ENCODE peak calls at places on chromosomes 13 and 19, in nine cellular contexts. One of them, this sample, is unnamed.
A peak's percentile ranks its signal among the peaks of the same experiment; 100 is the strongest.

GRCh38 chr13:100589178-100589725 is 663 bp upstream of the GGACT start:
- DNase-seq in lung: no peak
- DNase-seq in SK-N-SH: no peak
- DNase-seq in body of pancreas: no peak
- DNase-seq in breast epithelium: no peak
- DNase-seq in lower leg skin: no peak
- DNase-seq in fibroblast of mammary gland: no peak
- DNase-seq in heart left ventricle: no peak
- DNase-seq in NB4: peak; percentile 9
- DNase-seq in this sample: no peak

GRCh38 chr19:1045247-1045603 is 5.3 kb downstream of the ABCA7 start:
- DNase-seq in lung: no peak
- DNase-seq in SK-N-SH: peak; percentile 72
- DNase-seq in body of pancreas: no peak
- DNase-seq in breast epithelium: no peak
- DNase-seq in lower leg skin: no peak
- DNase-seq in fibroblast of mammary gland: peak; percentile 40
- DNase-seq in heart left ventricle: no peak
- DNase-seq in NB4: peak; percentile 50
- DNase-seq in this sample: no peak

GRCh38 chr19:35702223-35703012 is 1.9 kb upstream of the ZBTB32 start:
- DNase-seq in lung: peak; percentile 96
- DNase-seq in SK-N-SH: peak; percentile 95
- DNase-seq in body of pancreas: peak; percentile 95
- DNase-seq in breast epithelium: peak; percentile 96
- DNase-seq in lower leg skin: peak; percentile 97
- DNase-seq in fibroblast of mammary gland: peak; percentile 97
- DNase-seq in heart left ventricle: peak; percentile 98
- DNase-seq in NB4: peak; percentile 85
- DNase-seq in this sample: peak; percentile 98

GRCh38 chr13:112055417-112056206 is 11.3 kb upstream of the SOX1 start:
- DNase-seq in lung: no peak
- DNase-seq in SK-N-SH: no peak
- DNase-seq in body of pancreas: no peak
- DNase-seq in breast epithelium: no peak
- DNase-seq in lower leg skin: no peak
- DNase-seq in fibroblast of mammary gland: no peak
- DNase-seq in heart left ventricle: no peak
- DNase-seq in NB4: no peak
- DNase-seq in this sample: no peak

GRCh38 chr13:107992542-107992941 is 222.8 kb downstream of the LIG4 start:
- DNase-seq in lung: no peak
- DNase-seq in SK-N-SH: no peak
- DNase-seq in body of pancreas: no peak
- DNase-seq in breast epithelium: no peak
- DNase-seq in lower leg skin: no peak
- DNase-seq in fibroblast of mammary gland: no peak
- DNase-seq in heart left ventricle: no peak
- DNase-seq in NB4: no peak
- DNase-seq in this sample: no peak

GRCh38 chr13:21033224-21033855 is 28.0 kb downstream of the LATS2 start:
- DNase-seq in lung: peak; percentile 68
- DNase-seq in SK-N-SH: no peak
- DNase-seq in body of pancreas: peak; percentile 52
- DNase-seq in breast epithelium: peak; percentile 82
- DNase-seq in lower leg skin: peak; percentile 82
- DNase-seq in fibroblast of mammary gland: peak; percentile 77
- DNase-seq in heart left ventricle: no peak
- DNase-seq in NB4: no peak
- DNase-seq in this sample: peak; percentile 62

GRCh38 chr13:64793592-64793991 is 2436.5 kb downstream of the PCDH9 start:
- DNase-seq in lung: no peak
- DNase-seq in SK-N-SH: no peak
- DNase-seq in body of pancreas: no peak
- DNase-seq in breast epithelium: no peak
- DNase-seq in lower leg skin: no peak
- DNase-seq in fibroblast of mammary gland: no peak
- DNase-seq in heart left ventricle: no peak
- DNase-seq in NB4: no peak
- DNase-seq in this sample: no peak

GRCh38 chr13:94343243-94343585 is 136.3 kb downstream of the DCT start:
- DNase-seq in lung: no peak
- DNase-seq in SK-N-SH: no peak
- DNase-seq in body of pancreas: no peak
- DNase-seq in breast epithelium: no peak
- DNase-seq in lower leg skin: no peak
- DNase-seq in fibroblast of mammary gland: peak; percentile 33
- DNase-seq in heart left ventricle: no peak
- DNase-seq in NB4: no peak
- DNase-seq in this sample: peak; percentile 71

GRCh38 chr19:54461201-54462071 is 2.1 kb downstream of the LENG9 start:
- DNase-seq in lung: no peak
- DNase-seq in SK-N-SH: no peak
- DNase-seq in body of pancreas: no peak
- DNase-seq in breast epithelium: no peak
- DNase-seq in lower leg skin: no peak
- DNase-seq in fibroblast of mammary gland: no peak
- DNase-seq in heart left ventricle: no peak
- DNase-seq in NB4: no peak
- DNase-seq in this sample: no peak

GRCh38 chr19:19205416-19206410 is 2.5 kb upstream of the NR2C2AP start:
- DNase-seq in lung: no peak
- DNase-seq in SK-N-SH: no peak
- DNase-seq in body of pancreas: no peak
- DNase-seq in breast epithelium: no peak
- DNase-seq in lower leg skin: no peak
- DNase-seq in fibroblast of mammary gland: no peak
- DNase-seq in heart left ventricle: no peak
- DNase-seq in NB4: no peak
- DNase-seq in this sample: no peak

GRCh38 chr19:50567052-50567841 is 988 bp downstream of the LRRC4B start:
- DNase-seq in lung: no peak
- DNase-seq in SK-N-SH: peak; percentile 89
- DNase-seq in body of pancreas: no peak
- DNase-seq in breast epithelium: no peak
- DNase-seq in lower leg skin: no peak
- DNase-seq in fibroblast of mammary gland: no peak
- DNase-seq in heart left ventricle: no peak
- DNase-seq in NB4: no peak
- DNase-seq in this sample: no peak

GRCh38 chr19:32532233-32532632 is 48.8 kb upstream of the PDCD5 start:
- DNase-seq in lung: no peak
- DNase-seq in SK-N-SH: no peak
- DNase-seq in body of pancreas: no peak
- DNase-seq in breast epithelium: no peak
- DNase-seq in lower leg skin: no peak
- DNase-seq in fibroblast of mammary gland: no peak
- DNase-seq in heart left ventricle: no peak
- DNase-seq in NB4: no peak
- DNase-seq in this sample: no peak

GRCh38 chr13:87671824-87672603 is 843 bp downstream of the SLITRK5 start:
- DNase-seq in lung: no peak
- DNase-seq in SK-N-SH: peak; percentile 59
- DNase-seq in body of pancreas: no peak
- DNase-seq in breast epithelium: no peak
- DNase-seq in lower leg skin: no peak
- DNase-seq in fibroblast of mammary gland: no peak
- DNase-seq in heart left ventricle: no peak
- DNase-seq in NB4: no peak
- DNase-seq in this sample: peak; percentile 6

GRCh38 chr13:96238861-96239260 is 149.0 kb downstream of the HS6ST3 start:
- DNase-seq in lung: no peak
- DNase-seq in SK-N-SH: no peak
- DNase-seq in body of pancreas: no peak
- DNase-seq in breast epithelium: no peak
- DNase-seq in lower leg skin: no peak
- DNase-seq in fibroblast of mammary gland: no peak
- DNase-seq in heart left ventricle: no peak
- DNase-seq in NB4: no peak
- DNase-seq in this sample: peak; percentile 36

GRCh38 chr13:33126909-33127607 is 110.8 kb downstream of the KL start:
- DNase-seq in lung: no peak
- DNase-seq in SK-N-SH: no peak
- DNase-seq in body of pancreas: no peak
- DNase-seq in breast epithelium: no peak
- DNase-seq in lower leg skin: no peak
- DNase-seq in fibroblast of mammary gland: peak; percentile 64
- DNase-seq in heart left ventricle: peak; percentile 69
- DNase-seq in NB4: no peak
- DNase-seq in this sample: no peak

DNA sequence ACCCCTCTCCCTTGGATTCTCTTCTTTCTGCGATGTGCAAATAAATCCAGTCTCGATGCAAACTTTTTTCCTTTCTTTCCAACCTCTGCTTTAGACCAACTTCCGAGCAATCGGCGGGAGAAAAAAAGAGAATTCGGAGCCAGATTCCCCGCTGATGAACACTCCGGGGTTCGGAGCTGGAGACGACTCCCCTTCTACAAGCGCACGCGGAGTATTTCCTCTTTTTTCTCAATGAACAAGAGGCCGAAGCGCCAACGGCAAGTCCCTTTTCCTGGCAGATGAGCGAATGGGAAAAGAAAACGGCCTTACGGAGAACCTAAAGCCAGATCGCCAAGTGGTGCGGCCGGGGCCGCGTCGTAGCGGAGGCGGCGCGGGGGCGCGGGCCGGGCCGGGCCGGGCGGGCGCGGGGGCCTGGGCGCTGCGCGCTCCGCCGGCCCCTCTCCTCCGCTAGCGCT is 256 bp downstream of the SPRY2 start:
- DNase-seq in lung: peak; percentile 59
- DNase-seq in SK-N-SH: no peak
- DNase-seq in body of pancreas: peak; percentile 50
- DNase-seq in breast epithelium: peak; percentile 25
- DNase-seq in lower leg skin: no peak
- DNase-seq in fibroblast of mammary gland: peak; percentile 61
- DNase-seq in heart left ventricle: no peak
- DNase-seq in NB4: peak; percentile 88
- DNase-seq in this sample: peak; percentile 67
- H3K4me3 ChIP-seq in lung: peak overlapping the region; percentile 97
- H3K4me3 ChIP-seq in SK-N-SH: peak overlapping the region; percentile 76
- H3K4me3 ChIP-seq in body of pancreas: peak overlapping the region; percentile 75
- H3K4me3 ChIP-seq in breast epithelium: peak overlapping the region; percentile 88
- H3K4me3 ChIP-seq in lower leg skin: peak overlapping the region; percentile 89
- H3K4me3 ChIP-seq in fibroblast of mammary gland: peak overlapping the region; percentile 82
- H3K4me3 ChIP-seq in heart left ventricle: peak overlapping the region; percentile 69
- H3K4me3 ChIP-seq in NB4: peak overlapping the region; percentile 97
- H3K4me3 ChIP-seq in this sample: peak overlapping the region; percentile 95

DNA sequence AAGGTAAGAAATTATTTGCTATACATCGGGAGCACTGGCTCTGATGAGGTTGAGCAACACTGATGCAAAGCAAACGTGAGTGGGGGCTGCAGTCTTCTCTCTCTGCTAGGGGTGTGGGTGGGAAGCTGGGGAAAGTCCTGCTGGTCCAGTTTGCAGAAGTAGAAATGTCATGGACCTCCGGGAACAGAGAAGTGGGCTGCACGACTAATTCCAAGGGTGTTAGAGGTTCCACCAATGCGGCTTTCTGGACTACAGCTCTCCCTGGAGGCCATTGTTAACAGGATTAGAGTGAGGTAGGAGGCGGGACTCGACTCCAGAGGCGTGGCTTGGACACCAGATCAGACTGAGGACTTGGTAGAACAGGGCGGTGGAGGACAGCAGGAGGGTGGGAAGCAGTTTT is 5.7 kb upstream of the FBXO27 start:
- DNase-seq in lung: peak; percentile 39
- DNase-seq in SK-N-SH: peak; percentile 71
- DNase-seq in body of pancreas: peak; percentile 59
- DNase-seq in breast epithelium: peak; percentile 32
- DNase-seq in lower leg skin: peak; percentile 33
- DNase-seq in fibroblast of mammary gland: peak; percentile 47
- DNase-seq in heart left ventricle: no peak
- DNase-seq in NB4: peak; percentile 39
- DNase-seq in this sample: peak; percentile 19
- TF ChIP-seq CTCF in lung: no peak
- TF ChIP-seq CTCF in SK-N-SH: peak; percentile 39
- TF ChIP-seq CTCF in body of pancreas: peak; percentile 50
- TF ChIP-seq CTCF in breast epithelium: no peak
- TF ChIP-seq CTCF in lower leg skin: no peak
- TF ChIP-seq CTCF in fibroblast of mammary gland: peak; percentile 22
- TF ChIP-seq CTCF in heart left ventricle: no peak
- TF ChIP-seq CTCF in NB4: no peak
- TF ChIP-seq CTCF in this sample: peak; percentile 19

GRCh38 chr13:106847049-106847448 is 279.1 kb upstream of the ARGLU1 start:
- DNase-seq in lung: no peak
- DNase-seq in SK-N-SH: no peak
- DNase-seq in body of pancreas: no peak
- DNase-seq in breast epithelium: no peak
- DNase-seq in lower leg skin: no peak
- DNase-seq in fibroblast of mammary gland: no peak
- DNase-seq in heart left ventricle: no peak
- DNase-seq in NB4: no peak
- DNase-seq in this sample: no peak

GRCh38 chr13:106846571-106846970 is 278.6 kb upstream of the ARGLU1 start:
- DNase-seq in lung: no peak
- DNase-seq in SK-N-SH: no peak
- DNase-seq in body of pancreas: no peak
- DNase-seq in breast epithelium: no peak
- DNase-seq in lower leg skin: no peak
- DNase-seq in fibroblast of mammary gland: no peak
- DNase-seq in heart left ventricle: no peak
- DNase-seq in NB4: no peak
- DNase-seq in this sample: no peak

DNA sequence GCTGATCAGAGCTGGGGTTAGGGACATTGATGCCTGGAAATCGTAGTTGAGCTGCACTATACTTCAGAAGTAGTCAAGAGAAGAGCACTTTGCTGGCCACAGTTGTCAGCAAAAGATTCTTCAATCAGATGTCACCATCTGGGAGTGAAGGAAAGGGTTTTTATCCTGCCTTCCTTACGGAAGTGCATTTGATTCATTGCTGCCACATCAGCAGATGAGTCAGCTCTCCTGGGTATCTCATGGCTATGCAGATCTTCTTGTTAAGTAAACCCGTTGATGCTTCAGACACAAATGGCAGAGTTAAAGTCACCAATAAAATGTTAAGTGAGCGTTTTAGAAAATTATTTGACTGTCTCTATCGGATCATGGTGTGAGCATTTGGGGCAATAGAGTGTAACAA is 283.3 kb upstream of the ARGLU1 start:
- DNase-seq in lung: no peak
- DNase-seq in SK-N-SH: no peak
- DNase-seq in body of pancreas: no peak
- DNase-seq in breast epithelium: no peak
- DNase-seq in lower leg skin: no peak
- DNase-seq in fibroblast of mammary gland: peak; percentile 21
- DNase-seq in heart left ventricle: no peak
- DNase-seq in NB4: no peak
- DNase-seq in this sample: peak; percentile 25
- H3K4me3 ChIP-seq in lung: no peak overlapping the region
- H3K4me3 ChIP-seq in SK-N-SH: no peak overlapping the region
- H3K4me3 ChIP-seq in body of pancreas: no peak overlapping the region
- H3K4me3 ChIP-seq in breast epithelium: no peak overlapping the region
- H3K4me3 ChIP-seq in lower leg skin: no peak overlapping the region
- H3K4me3 ChIP-seq in fibroblast of mammary gland: no peak overlapping the region
- H3K4me3 ChIP-seq in heart left ventricle: no peak overlapping the region
- H3K4me3 ChIP-seq in NB4: no peak overlapping the region
- H3K4me3 ChIP-seq in this sample: no peak overlapping the region

GRCh38 chr19:44810555-44811447 is 1.9 kb downstream of the BCAM start:
- DNase-seq in lung: no peak
- DNase-seq in SK-N-SH: no peak
- DNase-seq in body of pancreas: no peak
- DNase-seq in breast epithelium: no peak
- DNase-seq in lower leg skin: no peak
- DNase-seq in fibroblast of mammary gland: no peak
- DNase-seq in heart left ventricle: no peak
- DNase-seq in NB4: no peak
- DNase-seq in this sample: no peak
- TF ChIP-seq CTCF in lung: no peak
- TF ChIP-seq CTCF in SK-N-SH: no peak
- TF ChIP-seq CTCF in body of pancreas: no peak
- TF ChIP-seq CTCF in breast epithelium: no peak
- TF ChIP-seq CTCF in lower leg skin: no peak
- TF ChIP-seq CTCF in fibroblast of mammary gland: no peak
- TF ChIP-seq CTCF in heart left ventricle: no peak
- TF ChIP-seq CTCF in NB4: no peak
- TF ChIP-seq CTCF in this sample: no peak

This sample was measured in astrocyte of the spinal cord.